ENCODE peak calls at places on chromosomes 13 and 19, in four cellular contexts. Z is HEK293T, G is WTC11, R is H1. T is an unnamed sample.

GRCh38 chr19:16654151-16654550 is 5.8 kb downstream of the SMIM7 start:
- DNase-seq in R (no peak), Z (peak), G (no peak), T (peak)

GRCh38 chr19:49690656-49691242 is at the start of gene CPT1C:
- DNase-seq in Z (no peak), R (peak), G (peak), T (no peak)

GRCh38 chr13:84641491-84641890 is 759.2 kb upstream of the SLITRK1 start:
- DNase-seq in G (no peak), Z (no peak), R (no peak), T (no peak)

GRCh38 chr19:6071103-6071485 is 39.2 kb downstream of the RFX2 start:
- DNase-seq in R (no peak), Z (no peak), G (no peak), T (no peak)

GRCh38 chr13:78147905-78148304 is 229.3 kb upstream of the EDNRB start:
- DNase-seq in R (no peak), Z (no peak), G (no peak), T (no peak)

GRCh38 chr13:27472941-27473340 is 22.6 kb upstream of the MTIF3 start:
- DNase-seq in Z (no peak), G (no peak), R (no peak), T (no peak)

GRCh38 chr19:51511353-51511752 is 9.8 kb upstream of the SIGLEC12 start:
- DNase-seq in Z (no peak), R (peak), G (peak), T (peak)

GRCh38 chr19:8827277-8827676 is 4.8 kb downstream of the ZNF558 start:
- DNase-seq in Z (no peak), R (no peak), G (no peak), T (no peak)

GRCh38 chr13:99800951-99801350 is 170.6 kb downstream of the ZIC5 start:
- DNase-seq in Z (no peak), R (no peak), G (peak), T (no peak)

GRCh38 chr13:106083620-106084350 is 451.7 kb downstream of the EFNB2 start:
- DNase-seq in R (no peak), G (peak), Z (no peak), T (peak)
- TF ChIP-seq SP1 in R (no peak), G (no peak), Z (no peak), T (no peak)

GRCh38 chr13:105278797-105279425 is 1256.6 kb downstream of the EFNB2 start:
- DNase-seq in G (peak), R (peak), Z (no peak), T (no peak)
- TF ChIP-seq SP1 in G (no peak), R (no peak), Z (no peak), T (no peak)

GRCh38 chr13:43363156-43363918 is 340.0 kb downstream of the DNAJC15 start:
- DNase-seq in G (no peak), Z (no peak), R (no peak), T (no peak)

GRCh38 chr13:43368003-43368402 is 344.6 kb downstream of the DNAJC15 start:
- DNase-seq in G (no peak), Z (no peak), R (no peak), T (no peak)

GRCh38 chr13:43365042-43365344 is 341.6 kb downstream of the DNAJC15 start:
- DNase-seq in G (no peak), R (no peak), Z (no peak), T (no peak)

GRCh38 chr13:43360911-43361605 is 337.7 kb downstream of the DNAJC15 start:
- DNase-seq in R (no peak), Z (no peak), G (no peak), T (no peak)

DNA sequence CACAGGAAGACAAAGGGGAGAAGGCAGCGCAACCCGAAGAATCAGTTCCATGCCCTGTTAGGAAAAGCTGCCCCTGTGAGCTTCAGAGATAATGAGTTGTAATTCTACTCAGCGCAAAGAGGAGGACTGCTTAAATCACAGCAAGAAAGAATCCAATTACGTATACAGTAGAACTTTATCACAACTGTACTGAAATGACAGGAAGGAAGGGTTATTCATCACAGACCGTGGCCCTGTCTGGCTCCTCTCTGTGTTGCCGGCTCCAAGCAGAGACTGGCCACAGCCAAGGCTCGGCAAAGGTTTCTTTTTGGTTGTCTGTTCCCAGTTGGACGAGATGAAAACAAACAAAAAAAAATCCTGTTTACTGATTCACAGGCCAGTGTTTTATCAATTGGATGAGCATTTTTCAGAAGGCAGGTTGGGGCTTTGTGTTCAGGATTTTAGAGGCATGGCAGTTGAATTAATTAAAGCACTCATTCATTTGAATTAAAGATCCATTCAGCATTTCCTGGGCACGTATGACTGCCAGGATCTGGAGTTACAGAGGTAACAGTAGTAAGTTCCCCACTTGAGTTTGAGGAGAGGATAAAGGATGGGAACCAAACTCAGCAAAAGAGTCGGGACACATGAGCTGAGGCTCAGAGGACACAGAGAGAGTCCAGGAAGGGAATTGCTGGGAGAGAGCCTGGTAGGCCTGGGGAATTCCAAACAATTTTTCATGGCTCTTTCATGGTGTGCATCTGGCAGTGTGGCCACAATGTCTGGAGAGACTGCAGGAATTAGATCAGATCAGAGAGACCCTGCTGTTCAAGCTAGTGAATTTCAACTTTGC is 341.0 kb downstream of the DNAJC15 start:
- DNase-seq in R (no peak), G (no peak), Z (no peak), T (no peak)
- TF ChIP-seq SP1 in R (no peak), G (no peak), Z (no peak), T (no peak)

GRCh38 chr19:44051654-44052402 is at the start of gene ZNF223:
- DNase-seq in R (peak), G (peak), Z (peak), T (no peak)

GRCh38 chr19:44055870-44056269 is 4.0 kb downstream of the ZNF223 start:
- DNase-seq in Z (no peak), G (peak), R (no peak), T (no peak)

GRCh38 chr19:44050740-44051653 is 839 bp upstream of the ZNF223 start:
- DNase-seq in R (no peak), Z (no peak), G (peak), T (no peak)
- TF ChIP-seq SP1 in R (no peak), Z (no peak), G (no peak), T (no peak)

T was measured in HCT116.